ENCODE peak calls at places on chromosome 11, in seven cellular contexts. T, N, E, C, S, Z and D are unnamed samples.

GRCh38 chr11:8794677-8795103 is 112.1 kb downstream of the RPL27A start:
- DNase-seq in Z (no peak), C (no peak), S (no peak), T (no peak), E (no peak), N (peak; percentile 56), D (no peak)

GRCh38 chr11:33802414-33802950 is 28.2 kb upstream of the FBXO3 start:
- DNase-seq in T (peak; percentile 87), E (no peak), S (peak; percentile 60), N (peak; percentile 57), C (no peak), Z (peak; percentile 24), D (peak; percentile 67)

GRCh38 chr11:69215784-69216415 is 60.2 kb downstream of the SMIM38 start:
- DNase-seq in E (no peak), S (no peak), N (no peak), C (no peak), Z (no peak), T (peak; percentile 21), D (no peak)

GRCh38 chr11:64040684-64041267 is 5.0 kb downstream of the FLRT1 start:
- DNase-seq in Z (no peak), E (no peak), T (peak; percentile 80), S (no peak), C (no peak), N (no peak), D (no peak)

GRCh38 chr11:132234878-132235277 is 864.5 kb downstream of the NTM start:
- DNase-seq in E (no peak), T (no peak), Z (peak; percentile 22), N (no peak), C (no peak), S (no peak), D (no peak)

GRCh38 chr11:42077794-42078193 is 618.3 kb upstream of the LRRC4C start:
- DNase-seq in C (no peak), T (no peak), Z (no peak), E (no peak), N (no peak), S (no peak), D (no peak)

GRCh38 chr11:44711113-44711512 is 15.6 kb upstream of the TSPAN18 start:
- DNase-seq in N (no peak), T (peak; percentile 83), E (no peak), C (no peak), S (no peak), Z (no peak), D (no peak)

GRCh38 chr11:111836766-111837165 is 34.6 kb downstream of the ALG9 start:
- DNase-seq in C (no peak), S (no peak), N (no peak), E (no peak), T (no peak), Z (no peak), D (no peak)

GRCh38 chr11:132093861-132094260 is 723.4 kb downstream of the NTM start:
- DNase-seq in N (no peak), Z (no peak), T (no peak), S (no peak), C (no peak), E (no peak), D (no peak)

GRCh38 chr11:124920870-124921609 is 2.0 kb downstream of the HEPN1 start:
- DNase-seq in T (peak; percentile 87), C (peak; percentile 55), N (peak; percentile 88), Z (no peak), E (peak; percentile 35), S (peak; percentile 82), D (no peak)

GRCh38 chr11:120410622-120411380 is 74.6 kb downstream of the ARHGEF12 start:
- DNase-seq in T (no peak), Z (no peak), C (no peak), N (no peak), S (no peak), E (no peak), D (no peak)

GRCh38 chr11:118910309-118911112 is 15.2 kb downstream of the BCL9L start:
- DNase-seq in C (peak; percentile 43), Z (peak; percentile 83), N (peak; percentile 89), T (peak; percentile 93), S (peak; percentile 86), E (no peak), D (no peak)

GRCh38 chr11:64990222-64990918 is 6.4 kb downstream of the BATF2 start:
- DNase-seq in E (no peak), Z (no peak), C (no peak), S (peak; percentile 75), N (peak; percentile 58), T (no peak), D (no peak)

GRCh38 chr11:1276061-1276790 is 33.2 kb downstream of the TOLLIP start:
- DNase-seq in T (no peak), C (no peak), S (no peak), Z (no peak), N (peak; percentile 74), E (no peak), D (no peak)

GRCh38 chr11:134260503-134260902 is 7.1 kb downstream of the ACAD8 start:
- DNase-seq in E (no peak), C (no peak), S (no peak), T (no peak), N (no peak), Z (no peak), D (no peak)

GRCh38 chr11:122294041-122294440 is 178.0 kb upstream of the BLID start:
- DNase-seq in S (no peak), N (no peak), E (no peak), T (no peak), Z (no peak), C (no peak), D (no peak)

GRCh38 chr11:28932940-28933339 is 824.8 kb downstream of the METTL15 start:
- DNase-seq in T (no peak), C (no peak), E (no peak), S (no peak), N (no peak), Z (no peak), D (no peak)

GRCh38 chr11:119303227-119303718 is 13.7 kb downstream of the MCAM start:
- DNase-seq in N (no peak), T (no peak), C (no peak), E (no peak), S (no peak), Z (no peak), D (no peak)

GRCh38 chr11:76669901-76670474 is 559 bp downstream of the LRRC32 start:
- DNase-seq in T (no peak), N (no peak), E (no peak), C (no peak), S (peak; percentile 75), Z (peak; percentile 11), D (no peak)

GRCh38 chr11:45036010-45036409 is 85.3 kb upstream of the TP53I11 start:
- DNase-seq in Z (no peak), E (no peak), S (no peak), T (no peak), N (no peak), C (no peak), D (no peak)

GRCh38 chr11:8566613-8567210 is 27.3 kb downstream of the STK33 start:
- DNase-seq in N (no peak), Z (peak; percentile 12), S (no peak), T (no peak), C (no peak), E (no peak), D (peak; percentile 21)

GRCh38 chr11:128709402-128709801 is 15.5 kb downstream of the FLI1 start:
- DNase-seq in N (no peak), C (no peak), S (no peak), T (no peak), E (no peak), Z (peak; percentile 49), D (no peak)

GRCh38 chr11:1122356-1123002 is 35.3 kb upstream of the MUC5AC start:
- DNase-seq in C (no peak), T (no peak), Z (no peak), N (peak; percentile 18), E (no peak), S (peak; percentile 16), D (no peak)

GRCh38 chr11:108654994-108655631 is 9.8 kb upstream of the DDX10 start:
- DNase-seq in E (no peak), Z (no peak), S (no peak), T (no peak), N (no peak), C (no peak), D (no peak)

GRCh38 chr11:117664897-117665296 is 132.1 kb downstream of the DSCAML1 start:
- DNase-seq in S (peak; percentile 30), E (no peak), T (peak; percentile 90), Z (no peak), C (no peak), N (no peak), D (no peak)

GRCh38 chr11:21566521-21567100 is 626.3 kb upstream of the ANO5 start:
- DNase-seq in Z (no peak), S (no peak), E (no peak), T (no peak), N (no peak), C (no peak), D (no peak)

GRCh38 chr11:20669833-20670684 is 673 bp downstream of the NELL1 start:
- DNase-seq in S (no peak), N (no peak), C (no peak), T (peak; percentile 58), E (no peak), Z (no peak), D (no peak)

GRCh38 chr11:22192289-22192641 is 620 bp upstream of the ANO5 start:
- DNase-seq in S (peak; percentile 28), T (no peak), E (no peak), Z (no peak), N (no peak), C (no peak), D (no peak)

GRCh38 chr11:77396305-77396704 is 77.6 kb downstream of the PAK1 start:
- DNase-seq in Z (no peak), C (no peak), T (no peak), S (no peak), E (no peak), N (no peak), D (no peak)

GRCh38 chr11:3823303-3823702 is 14.9 kb downstream of the PGAP2 start:
- DNase-seq in N (no peak), T (no peak), S (no peak), Z (peak; percentile 39), C (no peak), E (no peak), D (no peak)

GRCh38 chr11:20522536-20522935 is 76.9 kb upstream of the SLC6A5 start:
- DNase-seq in N (no peak), S (no peak), T (no peak), C (no peak), Z (no peak), E (no peak), D (no peak)

GRCh38 chr11:98561216-98561615 is 459.5 kb upstream of the CNTN5 start:
- DNase-seq in C (no peak), T (no peak), E (no peak), Z (no peak), S (no peak), N (no peak), D (no peak)

GRCh38 chr11:62333768-62334167 is 3.5 kb upstream of the ASRGL1 start:
- DNase-seq in T (no peak), S (no peak), Z (no peak), N (no peak), E (no peak), C (no peak), D (no peak)

GRCh38 chr11:114317738-114318137 is 21.5 kb downstream of the NNMT start:
- DNase-seq in S (no peak), T (no peak), Z (peak; percentile 19), C (no peak), E (no peak), N (peak; percentile 47), D (no peak)

GRCh38 chr11:119470316-119471266 is 47.6 kb upstream of the THY1 start:
- DNase-seq in S (no peak), C (no peak), E (no peak), N (no peak), T (peak; percentile 45), Z (peak; percentile 90), D (no peak)

GRCh38 chr11:65186701-65187100 is 5.0 kb downstream of the CAPN1 start:
- DNase-seq in N (no peak), Z (no peak), S (no peak), E (no peak), T (no peak), C (no peak), D (no peak)

GRCh38 chr11:13434247-13435205 is 28.5 kb downstream of the BTBD10 start:
- DNase-seq in Z (no peak), E (no peak), T (no peak), C (no peak), S (no peak), N (no peak), D (no peak)

GRCh38 chr11:124868322-124869274 is 3.4 kb downstream of the ROBO3 start:
- DNase-seq in E (no peak), C (no peak), N (no peak), S (no peak), T (no peak), Z (no peak), D (no peak)